ENCODE peak calls at places on chromosomes 3 and 15, in six cellular contexts. One of them, this sample, is unnamed. For H3K4me1, the result is how much of the 10 kb centered on the place peaks cover.

GRCh38 chr3:171290680-171291079 is 169.5 kb downstream of the TNIK start:
- DNase-seq in left lung: no peak
- DNase-seq in NT2/D1: no peak
- DNase-seq in Peyer's patch: no peak
- DNase-seq in sigmoid colon: no peak
- DNase-seq in HepG2: no peak
- DNase-seq in this sample: no peak

GRCh38 chr3:21273256-21273999 is 477.6 kb downstream of the ZNF385D start:
- DNase-seq in left lung: peak
- DNase-seq in NT2/D1: no peak
- DNase-seq in Peyer's patch: no peak
- DNase-seq in sigmoid colon: no peak
- DNase-seq in HepG2: no peak
- DNase-seq in this sample: no peak

GRCh38 chr3:154745925-154746324 is 315.9 kb upstream of the GPR149 start:
- DNase-seq in left lung: no peak
- DNase-seq in NT2/D1: no peak
- DNase-seq in Peyer's patch: no peak
- DNase-seq in sigmoid colon: no peak
- DNase-seq in HepG2: no peak
- DNase-seq in this sample: no peak

GRCh38 chr3:56023546-56023945 is 444.7 kb downstream of the ERC2 start:
- DNase-seq in left lung: no peak
- DNase-seq in NT2/D1: no peak
- DNase-seq in Peyer's patch: no peak
- DNase-seq in sigmoid colon: no peak
- DNase-seq in HepG2: no peak
- DNase-seq in this sample: no peak

GRCh38 chr15:31733424-31733823 is 296.9 kb upstream of the CHRNA7 start:
- DNase-seq in left lung: no peak
- DNase-seq in NT2/D1: no peak
- DNase-seq in Peyer's patch: no peak
- DNase-seq in sigmoid colon: no peak
- DNase-seq in HepG2: no peak
- DNase-seq in this sample: no peak

GRCh38 chr3:167653750-167654149 is at the start of gene WDR49:
- DNase-seq in left lung: no peak
- DNase-seq in NT2/D1: peak
- DNase-seq in Peyer's patch: no peak
- DNase-seq in sigmoid colon: no peak
- DNase-seq in HepG2: no peak
- DNase-seq in this sample: peak

GRCh38 chr3:139774570-139775302 is 97.0 kb upstream of the NMNAT3 start:
- DNase-seq in left lung: no peak
- DNase-seq in NT2/D1: peak
- DNase-seq in Peyer's patch: no peak
- DNase-seq in sigmoid colon: no peak
- DNase-seq in HepG2: no peak
- DNase-seq in this sample: peak

GRCh38 chr3:8456118-8456811 is 45.4 kb upstream of the LMCD1 start:
- DNase-seq in left lung: peak
- DNase-seq in NT2/D1: no peak
- DNase-seq in Peyer's patch: no peak
- DNase-seq in sigmoid colon: no peak
- DNase-seq in HepG2: no peak
- DNase-seq in this sample: peak

GRCh38 chr3:183244219-183244618 is 8.8 kb upstream of the B3GNT5 start:
- DNase-seq in left lung: peak
- DNase-seq in NT2/D1: no peak
- DNase-seq in Peyer's patch: peak
- DNase-seq in sigmoid colon: peak
- DNase-seq in HepG2: no peak
- DNase-seq in this sample: no peak

GRCh38 chr3:74643636-74644035 is 29.2 kb upstream of the CNTN3 start:
- DNase-seq in left lung: no peak
- DNase-seq in NT2/D1: no peak
- DNase-seq in Peyer's patch: no peak
- DNase-seq in sigmoid colon: peak
- DNase-seq in HepG2: no peak
- DNase-seq in this sample: no peak

GRCh38 chr15:76994971-76995945 is at the start of gene PSTPIP1:
- DNase-seq in left lung: peak
- DNase-seq in NT2/D1: no peak
- DNase-seq in Peyer's patch: peak
- DNase-seq in sigmoid colon: peak
- DNase-seq in HepG2: no peak
- DNase-seq in this sample: no peak

GRCh38 chr15:38622317-38622716 is 57.7 kb upstream of the RASGRP1 start:
- DNase-seq in left lung: no peak
- DNase-seq in NT2/D1: no peak
- DNase-seq in Peyer's patch: peak
- DNase-seq in sigmoid colon: no peak
- DNase-seq in HepG2: no peak
- DNase-seq in this sample: no peak

GRCh38 chr3:12436514-12437222 is 47.6 kb upstream of the TSEN2 start:
- DNase-seq in left lung: no peak
- DNase-seq in NT2/D1: no peak
- DNase-seq in Peyer's patch: no peak
- DNase-seq in sigmoid colon: peak
- DNase-seq in HepG2: no peak
- DNase-seq in this sample: no peak

GRCh38 chr3:62688050-62688449 is 187.2 kb downstream of the CADPS start:
- DNase-seq in left lung: no peak
- DNase-seq in NT2/D1: no peak
- DNase-seq in Peyer's patch: no peak
- DNase-seq in sigmoid colon: no peak
- DNase-seq in HepG2: no peak
- DNase-seq in this sample: no peak

GRCh38 chr15:62163847-62164499 is 1.1 kb downstream of the C2CD4B start:
- DNase-seq in left lung: no peak
- DNase-seq in NT2/D1: no peak
- DNase-seq in Peyer's patch: peak
- DNase-seq in sigmoid colon: no peak
- DNase-seq in HepG2: no peak
- DNase-seq in this sample: peak

GRCh38 chr15:35657679-35658201 is 111.8 kb upstream of the DPH6 start:
- DNase-seq in left lung: no peak
- DNase-seq in NT2/D1: no peak
- DNase-seq in Peyer's patch: no peak
- DNase-seq in sigmoid colon: no peak
- DNase-seq in HepG2: no peak
- DNase-seq in this sample: peak

GRCh38 chr15:97961067-97961954 is 808 bp downstream of the ARRDC4 start:
- DNase-seq in left lung: peak
- DNase-seq in NT2/D1: no peak
- DNase-seq in Peyer's patch: peak
- DNase-seq in sigmoid colon: peak
- DNase-seq in HepG2: peak
- DNase-seq in this sample: peak

GRCh38 chr15:72155021-72155621 is 36.9 kb downstream of the SENP8 start:
- DNase-seq in left lung: peak
- DNase-seq in NT2/D1: no peak
- DNase-seq in Peyer's patch: peak
- DNase-seq in sigmoid colon: peak
- DNase-seq in HepG2: no peak
- DNase-seq in this sample: no peak

GRCh38 chr3:33787328-33788009 is 11.0 kb upstream of the PDCD6IP start:
- DNase-seq in left lung: peak
- DNase-seq in NT2/D1: peak
- DNase-seq in Peyer's patch: peak
- DNase-seq in sigmoid colon: peak
- DNase-seq in HepG2: peak
- DNase-seq in this sample: peak

GRCh38 chr3:46935168-46935858 is 41.2 kb downstream of the CCDC12 start:
- DNase-seq in left lung: peak
- DNase-seq in NT2/D1: peak
- DNase-seq in Peyer's patch: peak
- DNase-seq in sigmoid colon: peak
- DNase-seq in HepG2: peak
- DNase-seq in this sample: peak

GRCh38 chr3:69179740-69180372 is 57.5 kb upstream of the LMOD3 start:
- DNase-seq in left lung: no peak
- DNase-seq in NT2/D1: no peak
- DNase-seq in Peyer's patch: no peak
- DNase-seq in sigmoid colon: no peak
- DNase-seq in HepG2: peak
- DNase-seq in this sample: no peak

GRCh38 chr3:183984749-183985729 is 32.6 kb downstream of the ABCC5 start:
- DNase-seq in left lung: no peak
- DNase-seq in NT2/D1: peak
- DNase-seq in Peyer's patch: no peak
- DNase-seq in sigmoid colon: no peak
- DNase-seq in HepG2: peak
- DNase-seq in this sample: no peak

GRCh38 chr15:81575436-81576123 is 201.6 kb upstream of the TMC3 start:
- DNase-seq in left lung: no peak
- DNase-seq in NT2/D1: no peak
- DNase-seq in Peyer's patch: no peak
- DNase-seq in sigmoid colon: no peak
- DNase-seq in HepG2: no peak
- DNase-seq in this sample: no peak

GRCh38 chr3:29373016-29373690 is 92.3 kb downstream of the RBMS3 start:
- DNase-seq in left lung: no peak
- DNase-seq in NT2/D1: no peak
- DNase-seq in Peyer's patch: no peak
- DNase-seq in sigmoid colon: no peak
- DNase-seq in HepG2: no peak
- DNase-seq in this sample: no peak

GRCh38 chr3:78050276-78051080 is 1010.6 kb downstream of the ROBO2 start:
- DNase-seq in left lung: no peak
- DNase-seq in NT2/D1: no peak
- DNase-seq in Peyer's patch: no peak
- DNase-seq in sigmoid colon: no peak
- DNase-seq in HepG2: no peak
- DNase-seq in this sample: no peak

GRCh38 chr15:89406218-89406716 is 71.6 kb upstream of the POLG start:
- DNase-seq in left lung: no peak
- DNase-seq in NT2/D1: no peak
- DNase-seq in Peyer's patch: no peak
- DNase-seq in sigmoid colon: no peak
- DNase-seq in HepG2: no peak
- DNase-seq in this sample: peak

GRCh38 chr15:89406756-89407650 is 72.4 kb upstream of the POLG start:
- DNase-seq in left lung: no peak
- DNase-seq in NT2/D1: no peak
- DNase-seq in Peyer's patch: no peak
- DNase-seq in sigmoid colon: no peak
- DNase-seq in HepG2: no peak
- DNase-seq in this sample: peak

GRCh38 chr15:89409184-89409992 is 74.8 kb upstream of the POLG start:
- DNase-seq in left lung: no peak
- DNase-seq in NT2/D1: no peak
- DNase-seq in Peyer's patch: no peak
- DNase-seq in sigmoid colon: no peak
- DNase-seq in HepG2: no peak
- DNase-seq in this sample: peak

GRCh38 chr15:89409993-89410767 is 75.6 kb upstream of the POLG start:
- DNase-seq in left lung: no peak
- DNase-seq in NT2/D1: no peak
- DNase-seq in Peyer's patch: no peak
- DNase-seq in sigmoid colon: no peak
- DNase-seq in HepG2: no peak
- DNase-seq in this sample: peak

GRCh38 chr15:89408512-89409183 is 74.0 kb upstream of the POLG start:
- DNase-seq in left lung: no peak
- DNase-seq in NT2/D1: no peak
- DNase-seq in Peyer's patch: no peak
- DNase-seq in sigmoid colon: no peak
- DNase-seq in HepG2: no peak
- DNase-seq in this sample: peak
- H3K4me1 ChIP-seq in left lung: under half
- H3K4me1 ChIP-seq in NT2/D1: under half
- H3K4me1 ChIP-seq in Peyer's patch: under half
- H3K4me1 ChIP-seq in sigmoid colon: half or more
- H3K4me1 ChIP-seq in HepG2: under half
- H3K4me1 ChIP-seq in this sample: half or more

GRCh38 chr3:48504051-48504946 is at the start of gene SHISA5:
- DNase-seq in left lung: peak
- DNase-seq in NT2/D1: peak
- DNase-seq in Peyer's patch: peak
- DNase-seq in sigmoid colon: peak
- DNase-seq in HepG2: no peak
- DNase-seq in this sample: peak
- H3K4me1 ChIP-seq in left lung: under half
- H3K4me1 ChIP-seq in NT2/D1: under half
- H3K4me1 ChIP-seq in Peyer's patch: under half
- H3K4me1 ChIP-seq in sigmoid colon: under half
- H3K4me1 ChIP-seq in HepG2: under half
- H3K4me1 ChIP-seq in this sample: under half

GRCh38 chr3:152264378-152264777 is 4.4 kb upstream of the MBNL1 start:
- DNase-seq in left lung: no peak
- DNase-seq in NT2/D1: no peak
- DNase-seq in Peyer's patch: no peak
- DNase-seq in sigmoid colon: no peak
- DNase-seq in HepG2: no peak
- DNase-seq in this sample: no peak

GRCh38 chr3:152267319-152267689 is 1.4 kb upstream of the MBNL1 start:
- DNase-seq in left lung: no peak
- DNase-seq in NT2/D1: no peak
- DNase-seq in Peyer's patch: no peak
- DNase-seq in sigmoid colon: no peak
- DNase-seq in HepG2: no peak
- DNase-seq in this sample: no peak

GRCh38 chr3:152261329-152261728 is 7.4 kb upstream of the MBNL1 start:
- DNase-seq in left lung: no peak
- DNase-seq in NT2/D1: no peak
- DNase-seq in Peyer's patch: no peak
- DNase-seq in sigmoid colon: no peak
- DNase-seq in HepG2: no peak
- DNase-seq in this sample: peak

GRCh38 chr3:152260529-152260928 is 8.2 kb upstream of the MBNL1 start:
- DNase-seq in left lung: no peak
- DNase-seq in NT2/D1: no peak
- DNase-seq in Peyer's patch: no peak
- DNase-seq in sigmoid colon: no peak
- DNase-seq in HepG2: no peak
- DNase-seq in this sample: no peak

DNA sequence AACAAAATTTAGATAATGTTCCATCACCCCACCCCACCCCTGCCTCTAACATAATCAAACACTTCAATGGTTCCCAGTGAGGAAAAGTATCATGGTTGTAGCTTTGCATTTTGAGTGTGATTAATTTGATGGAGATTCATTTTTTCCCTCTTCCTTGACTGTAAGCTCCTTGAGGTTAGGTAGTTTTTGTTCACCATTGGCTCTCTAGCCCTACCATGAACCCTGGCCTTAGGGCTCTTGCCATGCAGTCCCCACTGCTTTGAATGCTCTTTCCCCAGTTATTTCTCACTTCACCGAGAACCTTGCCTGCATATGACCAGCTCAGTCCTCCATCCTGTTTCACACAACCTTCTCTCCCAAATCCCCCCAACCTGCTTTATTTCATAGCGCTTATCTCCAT is 5.0 kb upstream of the MBNL1 start:
- DNase-seq in left lung: no peak
- DNase-seq in NT2/D1: no peak
- DNase-seq in Peyer's patch: no peak
- DNase-seq in sigmoid colon: no peak
- DNase-seq in HepG2: no peak
- DNase-seq in this sample: no peak
- H3K4me1 ChIP-seq in left lung: under half
- H3K4me1 ChIP-seq in NT2/D1: under half
- H3K4me1 ChIP-seq in Peyer's patch: under half
- H3K4me1 ChIP-seq in sigmoid colon: half or more
- H3K4me1 ChIP-seq in HepG2: under half
- H3K4me1 ChIP-seq in this sample: under half

GRCh38 chr15:40386480-40386879 is 4.0 kb downstream of the KNSTRN start:
- DNase-seq in left lung: no peak
- DNase-seq in NT2/D1: no peak
- DNase-seq in Peyer's patch: no peak
- DNase-seq in sigmoid colon: no peak
- DNase-seq in HepG2: no peak
- DNase-seq in this sample: no peak
- H3K4me1 ChIP-seq in left lung: under half
- H3K4me1 ChIP-seq in NT2/D1: under half
- H3K4me1 ChIP-seq in Peyer's patch: under half
- H3K4me1 ChIP-seq in sigmoid colon: under half
- H3K4me1 ChIP-seq in HepG2: under half
- H3K4me1 ChIP-seq in this sample: under half